ENCODE peak calls at places on chromosomes 7 and 10, in four cellular contexts. J is trophoblast cell, Y is mammary epithelial cell, M is IMR-90. F is an unnamed sample.

GRCh38 chr10:31659665-31660064 is 269.0 kb downstream of the ARHGAP12 start:
- DNase-seq in J (peak; percentile 93), M (no peak), Y (no peak), F (no peak)

GRCh38 chr10:97452352-97452751 is 6.4 kb downstream of the ZDHHC16 start:
- DNase-seq in J (no peak), Y (no peak), M (no peak), F (no peak)

GRCh38 chr7:137882261-137882668 is 35.5 kb upstream of the DGKI start:
- DNase-seq in M (peak; percentile 100), J (peak; percentile 63), Y (peak; percentile 98), F (peak; percentile 100)

GRCh38 chr7:46658281-46658680 is 737.2 kb upstream of the IGFBP3 start:
- DNase-seq in Y (peak; percentile 28), J (no peak), M (no peak), F (peak; percentile 43)

GRCh38 chr7:4191046-4191445 is 491.0 kb upstream of the FOXK1 start:
- DNase-seq in J (no peak), Y (no peak), M (no peak), F (no peak)

GRCh38 chr10:123359539-123359938 is 205.3 kb downstream of the BUB3 start:
- DNase-seq in M (no peak), Y (no peak), J (no peak), F (no peak)

GRCh38 chr10:3226960-3227724 is 54.6 kb upstream of the PITRM1 start:
- DNase-seq in Y (peak; percentile 87), J (peak; percentile 93), M (peak; percentile 79), F (peak; percentile 90)

GRCh38 chr10:111081595-111081994 is 4.8 kb downstream of the ADRA2A start:
- DNase-seq in M (no peak), Y (no peak), J (no peak), F (no peak)

GRCh38 chr10:30092151-30092790 is 32.9 kb upstream of the JCAD start:
- DNase-seq in J (peak; percentile 14), Y (peak; percentile 78), M (peak; percentile 77), F (peak; percentile 47)

GRCh38 chr10:132805599-132805998 is 19.7 kb upstream of the NKX6-2 start:
- DNase-seq in M (no peak), Y (no peak), J (no peak), F (no peak)

GRCh38 chr10:99661370-99661749 is 2.1 kb downstream of the ENTPD7 start:
- DNase-seq in M (peak; percentile 93), Y (peak; percentile 94), J (no peak), F (peak; percentile 86)

GRCh38 chr7:158357898-158358821 is 229.5 kb downstream of the PTPRN2 start:
- DNase-seq in Y (no peak), J (no peak), M (no peak), F (no peak)

GRCh38 chr7:140062118-140062527 is 628 bp downstream of the PARP12 start:
- DNase-seq in Y (peak; percentile 32), J (peak; percentile 21), M (no peak), F (no peak)

GRCh38 chr10:75115137-75115536 is 3.7 kb downstream of the SAMD8 start:
- DNase-seq in M (peak; percentile 43), Y (no peak), J (no peak), F (no peak)

GRCh38 chr10:5547934-5548660 is 23.3 kb downstream of the CALML3 start:
- DNase-seq in J (peak; percentile 57), M (no peak), Y (peak; percentile 93), F (no peak)

GRCh38 chr7:152907042-152907761 is 147.7 kb downstream of the ACTR3B start:
- DNase-seq in J (no peak), M (no peak), Y (no peak), F (no peak)

GRCh38 chr10:12800302-12800701 is 201.2 kb downstream of the CCDC3 start:
- DNase-seq in M (no peak), J (no peak), Y (no peak), F (no peak)

GRCh38 chr7:87596136-87596535 is 4.5 kb downstream of the ABCB1 start:
- DNase-seq in M (no peak), Y (no peak), J (no peak), F (no peak)

GRCh38 chr7:2732388-2732787 is 44.4 kb downstream of the AMZ1 start:
- DNase-seq in M (no peak), Y (no peak), J (no peak), F (no peak)

GRCh38 chr10:73998623-73999622 is 1.0 kb downstream of the VCL start:
- DNase-seq in J (peak; percentile 43), Y (peak; percentile 79), M (peak; percentile 86), F (peak; percentile 86)

GRCh38 chr7:28957064-28957821 is 887 bp downstream of the TRIL start:
- DNase-seq in J (no peak), M (no peak), Y (no peak), F (no peak)

GRCh38 chr7:45028920-45029344 is 28.9 kb downstream of the CCM2 start:
- DNase-seq in Y (no peak), M (no peak), J (no peak), F (no peak)

GRCh38 chr7:42982604-42983115 is 50.5 kb downstream of the MRPL32 start:
- DNase-seq in M (no peak), Y (no peak), J (no peak), F (no peak)

GRCh38 chr7:42984137-42984536 is 52.0 kb downstream of the MRPL32 start:
- DNase-seq in M (no peak), J (no peak), Y (no peak), F (no peak)

GRCh38 chr7:42980084-42980483 is 47.9 kb downstream of the MRPL32 start:
- DNase-seq in J (peak; percentile 63), Y (no peak), M (no peak), F (no peak)

GRCh38 chr7:42980514-42980913 is 48.3 kb downstream of the MRPL32 start:
- DNase-seq in M (no peak), Y (no peak), J (no peak), F (no peak)

DNA sequence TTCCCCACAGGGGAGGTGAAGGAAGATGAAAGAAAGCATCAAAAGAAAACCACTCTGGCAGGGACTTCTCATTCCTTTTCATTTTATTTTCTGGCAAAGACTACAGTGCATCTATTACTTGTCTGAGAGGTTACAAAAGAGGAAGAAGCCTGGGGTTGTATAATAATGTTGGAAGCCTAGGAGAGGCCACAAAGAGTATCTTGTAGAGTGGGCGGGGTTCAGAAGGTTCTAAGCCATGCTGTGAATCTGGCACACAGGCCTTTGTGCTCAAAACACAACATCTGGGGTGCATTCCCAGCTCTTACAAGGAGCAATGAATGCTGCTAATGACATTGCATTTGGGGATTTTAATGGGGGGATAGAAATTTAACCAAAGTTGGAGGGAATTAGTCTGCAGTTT is 49.4 kb downstream of the MRPL32 start:
- DNase-seq in J (no peak), Y (no peak), M (no peak), F (no peak)
- H3K4me1 ChIP-seq in J (no peaks in the 10 kb centered on the region), Y (no peaks in the 10 kb centered on the region), M (no peaks in the 10 kb centered on the region), F (no peaks in the 10 kb centered on the region)

GRCh38 chr10:44697096-44697495 is 214.0 kb upstream of the TMEM72 start:
- DNase-seq in J (no peak), Y (no peak), M (no peak), F (peak; percentile 34)

GRCh38 chr10:44696496-44696895 is 214.6 kb upstream of the TMEM72 start:
- DNase-seq in M (peak; percentile 36), Y (no peak), J (no peak), F (peak; percentile 86)
- H2AFZ ChIP-seq in M (peak overlapping the region; percentile 35), Y (no peak overlapping the region), J (no peak overlapping the region), F (peak overlapping the region; percentile 62)

GRCh38 chr7:127582361-127582760 is 3.0 kb downstream of the GCC1 start:
- DNase-seq in Y (no peak), J (no peak), M (no peak), F (no peak)
- H3K4me1 ChIP-seq in Y (peaks cover 24% of the 10 kb centered on the region), J (peaks cover 22% of the 10 kb centered on the region), M (peaks cover 18% of the 10 kb centered on the region), F (peaks cover 44% of the 10 kb centered on the region)

DNA sequence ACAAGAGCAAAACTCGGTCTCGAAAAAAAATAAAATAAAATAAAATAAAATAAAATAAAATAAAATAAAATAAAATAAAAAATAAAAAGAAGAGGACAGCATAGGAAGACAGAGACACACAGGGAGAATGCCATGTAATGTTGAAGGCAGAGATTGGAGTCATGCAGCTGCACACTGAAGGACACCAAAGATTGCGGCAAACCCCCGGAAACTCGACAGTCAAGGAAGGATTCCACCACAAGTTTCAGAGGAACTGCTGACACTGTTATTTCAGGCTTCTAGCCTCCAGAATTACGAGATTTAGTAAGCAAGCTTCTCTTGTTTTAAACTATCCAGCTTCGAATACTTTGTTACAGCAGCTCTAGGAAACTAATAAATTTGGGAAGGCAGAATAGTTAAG is 9.4 kb downstream of the CPED1 start:
- DNase-seq in M (no peak), Y (no peak), J (no peak), F (no peak)
- H2AFZ ChIP-seq in M (no peak overlapping the region), Y (no peak overlapping the region), J (no peak overlapping the region), F (no peak overlapping the region)

GRCh38 chr10:21530168-21530567 is 3.9 kb upstream of the MLLT10 start:
- DNase-seq in M (no peak), Y (no peak), J (no peak), F (no peak)

GRCh38 chr10:21527634-21528451 is 2.4 kb upstream of the SKIDA1 start:
- DNase-seq in J (no peak), Y (peak; percentile 46), M (peak; percentile 57), F (peak; percentile 80)

GRCh38 chr10:21526952-21527633 is 1.6 kb upstream of the SKIDA1 start:
- DNase-seq in M (peak; percentile 58), J (peak; percentile 84), Y (peak; percentile 62), F (no peak)

GRCh38 chr10:21529236-21529910 is 3.9 kb upstream of the SKIDA1 start:
- DNase-seq in M (no peak), Y (no peak), J (no peak), F (no peak)

DNA sequence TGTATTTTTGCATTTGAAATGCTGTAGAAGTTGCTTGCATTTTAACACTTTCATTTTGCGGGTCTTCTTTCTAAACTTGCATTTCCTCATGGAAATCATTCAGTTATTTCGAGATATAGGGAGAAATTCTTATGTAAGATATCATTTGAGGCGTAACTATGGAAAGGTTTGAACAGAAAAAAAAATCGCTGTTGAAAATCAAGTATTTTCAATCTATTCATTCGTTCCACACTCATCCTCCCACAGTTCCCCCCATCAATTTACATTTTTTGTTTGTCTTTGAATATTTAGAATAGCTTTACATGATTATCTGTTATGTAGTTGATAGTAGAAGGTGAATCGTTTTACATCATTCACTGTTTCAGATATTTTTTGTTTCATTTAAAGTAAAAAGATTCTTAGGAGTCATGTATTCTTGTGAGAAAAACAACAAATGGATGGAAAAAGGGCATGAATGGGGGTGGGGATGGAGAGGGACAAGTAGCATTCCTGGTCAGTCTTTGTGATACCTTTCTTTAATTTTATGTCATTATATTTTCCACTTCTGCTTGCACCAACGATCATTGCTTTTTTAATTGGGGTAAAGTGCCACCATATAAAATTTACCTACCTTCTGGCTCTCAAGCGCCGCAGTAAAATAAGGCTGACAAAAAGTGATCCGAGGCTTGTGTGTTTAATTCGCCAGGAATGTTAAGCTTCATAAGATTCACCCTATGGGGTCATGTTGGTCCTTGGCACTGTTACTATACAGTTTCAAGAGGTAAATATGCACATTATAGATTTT is 3.2 kb upstream of the SKIDA1 start:
- DNase-seq in M (no peak), Y (no peak), J (no peak), F (peak; percentile 71)
- H3K4me1 ChIP-seq in M (peaks cover under 1% of the 10 kb centered on the region), Y (peaks cover 30% of the 10 kb centered on the region), J (no peaks in the 10 kb centered on the region), F (peaks cover 22% of the 10 kb centered on the region)